ENCODE peak calls at places on chromosomes 5 and 9, in ten cellular contexts. V, I, X, M, R, E, C, N, A and L are unnamed samples.

GRCh38 chr5:67190856-67191255 is 5.7 kb downstream of the CD180 start:
- DNase-seq in V (no peak), I (no peak), X (no peak), M (no peak), R (no peak), E (no peak), C (peak; percentile 50), N (no peak), A (no peak), L (no peak)

GRCh38 chr9:130535818-130536521 is 43.4 kb upstream of the FUBP3 start:
- DNase-seq in V (no peak), I (peak; percentile 8), X (no peak), M (no peak), R (peak; percentile 25), E (no peak), C (peak; percentile 56), N (no peak), A (no peak), L (no peak)

GRCh38 chr9:96423985-96424336 is 5.8 kb upstream of the ZNF367 start:
- DNase-seq in V (no peak), I (peak; percentile 15), X (no peak), M (no peak), R (no peak), E (no peak), C (no peak), N (no peak), A (no peak), L (peak; percentile 85)

GRCh38 chr5:149822310-149822709 is 92.2 kb downstream of the PPARGC1B start:
- DNase-seq in V (no peak), I (no peak), X (no peak), M (no peak), R (no peak), E (no peak), C (no peak), N (no peak), A (no peak), L (no peak)

GRCh38 chr5:127907907-127908306 is 175.7 kb upstream of the SLC12A2 start:
- DNase-seq in V (no peak), I (no peak), X (no peak), M (no peak), R (no peak), E (no peak), C (peak; percentile 23), N (no peak), A (no peak), L (no peak)

GRCh38 chr9:87382902-87383301 is 114.8 kb upstream of the DAPK1 start:
- DNase-seq in V (no peak), I (no peak), X (no peak), M (no peak), R (no peak), E (no peak), C (no peak), N (no peak), A (no peak), L (no peak)

GRCh38 chr9:14438232-14438966 is 124.5 kb upstream of the NFIB start:
- DNase-seq in V (peak; percentile 63), I (no peak), X (no peak), M (no peak), R (no peak), E (no peak), C (no peak), N (no peak), A (no peak), L (no peak)

GRCh38 chr9:114501786-114502682 is 3.2 kb downstream of the WHRN start:
- DNase-seq in V (no peak), I (peak; percentile 31), X (no peak), M (no peak), R (peak; percentile 48), E (no peak), C (peak; percentile 77), N (no peak), A (no peak), L (no peak)

GRCh38 chr9:23538604-23539003 is 287.4 kb downstream of the ELAVL2 start:
- DNase-seq in V (no peak), I (no peak), X (no peak), M (no peak), R (no peak), E (no peak), C (no peak), N (no peak), A (no peak), L (no peak)

GRCh38 chr5:17121776-17122175 is 95.7 kb upstream of the BASP1 start:
- DNase-seq in V (no peak), I (no peak), X (no peak), M (no peak), R (no peak), E (no peak), C (no peak), N (no peak), A (no peak), L (no peak)

GRCh38 chr9:72633966-72634365 is 112.6 kb downstream of the TMC1 start:
- DNase-seq in V (no peak), I (no peak), X (no peak), M (no peak), R (no peak), E (peak; percentile 15), C (no peak), N (no peak), A (no peak), L (no peak)

GRCh38 chr5:177132504-177133118 is 962 bp upstream of the NSD1 start:
- DNase-seq in V (peak; percentile 50), I (no peak), X (no peak), M (peak; percentile 63), R (no peak), E (no peak), C (peak; percentile 74), N (no peak), A (no peak), L (peak; percentile 55)

GRCh38 chr9:27047126-27047525 is 41.7 kb upstream of the LRRC19 start:
- DNase-seq in V (no peak), I (no peak), X (no peak), M (no peak), R (no peak), E (no peak), C (no peak), N (no peak), A (no peak), L (no peak)

GRCh38 chr5:74316064-74316586 is 324.4 kb downstream of the ENC1 start:
- DNase-seq in V (peak; percentile 34), I (no peak), X (no peak), M (no peak), R (peak; percentile 15), E (no peak), C (no peak), N (no peak), A (no peak), L (peak; percentile 59)

GRCh38 chr9:2597483-2597882 is 24.1 kb upstream of the VLDLR start:
- DNase-seq in V (no peak), I (no peak), X (no peak), M (no peak), R (no peak), E (no peak), C (no peak), N (no peak), A (no peak), L (no peak)

GRCh38 chr5:31235381-31235780 is 41.9 kb downstream of the CDH6 start:
- DNase-seq in V (no peak), I (no peak), X (no peak), M (no peak), R (no peak), E (no peak), C (no peak), N (no peak), A (no peak), L (no peak)

GRCh38 chr9:1048853-1049252 is 1.3 kb upstream of the DMRT2 start:
- DNase-seq in V (no peak), I (no peak), X (no peak), M (no peak), R (no peak), E (no peak), C (no peak), N (no peak), A (no peak), L (no peak)
- H3K27me3 ChIP-seq in V (peaks cover 94% of the 10 kb centered on the region), I (peaks cover 48% of the 10 kb centered on the region), X (peaks cover 100% of the 10 kb centered on the region), M (peaks cover 100% of the 10 kb centered on the region), R (peaks cover 18% of the 10 kb centered on the region), E (no peaks in the 10 kb centered on the region), C (peaks cover 98% of the 10 kb centered on the region), N (peaks cover 88% of the 10 kb centered on the region), A (peaks cover 100% of the 10 kb centered on the region), L (peaks cover 92% of the 10 kb centered on the region)

DNA sequence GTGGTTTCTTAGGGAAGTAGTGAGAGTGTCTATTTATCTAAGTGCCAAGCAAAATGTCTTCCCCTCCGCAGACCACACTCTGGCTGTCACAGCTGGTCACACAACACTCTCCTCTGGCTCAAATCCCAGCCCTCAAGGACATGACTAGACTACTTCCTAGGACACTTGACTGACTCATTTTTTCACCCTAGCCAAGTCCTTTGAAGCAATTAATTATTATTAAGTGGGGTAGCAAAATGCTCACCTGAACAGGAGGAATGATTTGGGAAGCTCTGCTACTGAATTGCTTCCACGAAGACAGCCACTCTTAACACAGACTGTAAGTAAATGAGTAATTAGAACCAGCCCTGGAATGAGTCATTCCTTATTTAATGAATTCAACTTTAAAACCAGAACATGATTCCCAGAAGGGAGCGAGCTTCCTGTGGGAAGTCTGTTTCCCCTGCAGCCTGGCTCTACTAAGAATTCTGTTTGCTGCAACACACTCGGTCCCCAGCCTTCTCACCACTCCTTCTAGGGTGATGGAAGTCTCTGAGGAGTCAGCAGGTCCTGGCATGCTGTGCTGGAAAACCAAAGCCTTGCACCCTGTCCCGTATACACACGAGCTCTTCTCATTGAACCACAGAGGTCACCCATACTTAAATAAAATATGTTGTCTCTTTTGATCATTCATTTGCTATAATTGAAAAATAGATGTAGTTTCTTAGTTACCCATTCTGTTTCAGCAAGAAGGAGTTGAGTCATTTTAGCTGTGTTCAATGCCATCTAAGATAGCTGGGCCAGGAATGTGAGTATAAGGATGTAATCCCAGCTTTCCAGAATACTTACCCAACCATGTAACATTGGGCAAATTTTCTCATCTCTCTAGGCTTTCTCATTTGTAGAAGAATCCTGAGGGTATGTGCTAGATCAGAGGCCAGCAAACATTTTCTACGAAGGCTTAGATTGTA is 218.6 kb upstream of the RASEF start:
- DNase-seq in V (peak; percentile 43), I (peak; percentile 15), X (no peak), M (no peak), R (no peak), E (no peak), C (no peak), N (peak; percentile 79), A (no peak), L (peak; percentile 65)
- TF ChIP-seq POLR2AphosphoS5 in V (peak; percentile 31), I (no peak), X (no peak), M (no peak), R (no peak), E (no peak), C (no peak), N (peak; percentile 62), A (no peak), L (no peak)

DNA sequence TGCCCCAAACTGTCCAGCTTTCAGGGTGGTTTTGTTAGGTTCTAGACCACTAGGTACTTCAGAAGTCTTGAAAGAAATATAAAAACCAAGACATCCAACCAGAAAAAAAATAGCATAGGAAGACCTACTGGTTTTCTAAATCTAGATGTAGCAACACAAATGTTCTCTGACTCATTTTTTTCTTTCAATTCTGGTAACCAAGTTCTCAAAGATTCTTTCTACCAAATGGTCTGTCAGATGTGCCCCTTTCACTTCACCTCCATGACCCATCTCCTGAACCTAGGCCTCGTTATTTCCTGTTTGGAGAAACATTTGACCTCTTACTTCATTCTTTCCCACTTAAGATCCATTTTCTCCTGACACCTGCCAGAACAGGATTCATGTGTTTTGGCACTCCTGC is 355.3 kb downstream of the KIAA0825 start:
- DNase-seq in V (no peak), I (no peak), X (no peak), M (no peak), R (no peak), E (no peak), C (no peak), N (no peak), A (no peak), L (no peak)
- H3K27me3 ChIP-seq in V (no peaks in the 10 kb centered on the region), I (no peaks in the 10 kb centered on the region), X (no peaks in the 10 kb centered on the region), M (no peaks in the 10 kb centered on the region), R (no peaks in the 10 kb centered on the region), E (no peaks in the 10 kb centered on the region), C (no peaks in the 10 kb centered on the region), N (no peaks in the 10 kb centered on the region), A (no peaks in the 10 kb centered on the region), L (no peaks in the 10 kb centered on the region)

GRCh38 chr5:172872997-172873491 is 39.0 kb downstream of the ERGIC1 start:
- DNase-seq in V (no peak), I (peak; percentile 70), X (peak; percentile 58), M (peak; percentile 97), R (no peak), E (no peak), C (no peak), N (no peak), A (no peak), L (peak; percentile 66)
- TF ChIP-seq POLR2AphosphoS5 in V (no peak), I (peak; percentile 82), X (peak; percentile 53), M (peak; percentile 80), R (no peak), E (no peak), C (no peak), N (no peak), A (peak; percentile 57), L (peak; percentile 75)